ENCODE peak calls at places on chromosome 2, in five cellular contexts. X is HepG2, L is K562, O is H1, I is GM12878. G is an unnamed sample.

GRCh38 chr2:100924520-100925451 is 77.3 kb upstream of the RPL31 start:
- DNase-seq in X (no peak), L (no peak), I (peak; percentile 37), O (no peak), G (no peak)

GRCh38 chr2:33372940-33373553 is 103.4 kb upstream of the RASGRP3 start:
- DNase-seq in I (peak; percentile 19), L (peak; percentile 58), X (peak; percentile 45), O (no peak), G (peak; percentile 47)

GRCh38 chr2:210421916-210422315 is 54.6 kb downstream of the LANCL1 start:
- DNase-seq in L (no peak), I (no peak), O (no peak), X (peak; percentile 9), G (no peak)

GRCh38 chr2:67713376-67713775 is 316.2 kb downstream of the ETAA1 start:
- DNase-seq in L (no peak), I (no peak), X (no peak), O (no peak), G (no peak)

GRCh38 chr2:128289439-128289838 is 29.2 kb downstream of the HS6ST1 start:
- DNase-seq in X (no peak), L (no peak), O (peak; percentile 60), I (no peak), G (no peak)

GRCh38 chr2:17515652-17516051 is 2.6 kb downstream of the RAD51AP2 start:
- DNase-seq in X (no peak), I (peak; percentile 8), L (no peak), O (no peak), G (no peak)

GRCh38 chr2:100934504-100935371 is 67.4 kb upstream of the RPL31 start:
- DNase-seq in I (no peak), X (no peak), L (no peak), O (no peak), G (no peak)

GRCh38 chr2:7592618-7593140 is 675.5 kb downstream of the RNF144A start:
- DNase-seq in O (no peak), L (no peak), X (no peak), I (no peak), G (no peak)

GRCh38 chr2:205765147-205765546 is 82.8 kb downstream of the NRP2 start:
- DNase-seq in I (no peak), O (no peak), X (no peak), L (no peak), G (no peak)

GRCh38 chr2:105313877-105314276 is 15.7 kb downstream of the TGFBRAP1 start:
- DNase-seq in I (no peak), X (no peak), L (no peak), O (no peak), G (no peak)

GRCh38 chr2:151760139-151760650 is 25.9 kb upstream of the NEB start:
- DNase-seq in L (peak; percentile 71), O (peak; percentile 7), X (peak; percentile 79), I (no peak), G (no peak)

GRCh38 chr2:232457121-232458011 is 1.4 kb downstream of the ALPI start:
- DNase-seq in O (no peak), L (no peak), X (no peak), I (no peak), G (no peak)

GRCh38 chr2:186201371-186201770 is 284.7 kb upstream of the ZC3H15 start:
- DNase-seq in L (no peak), X (no peak), I (no peak), O (no peak), G (no peak)

GRCh38 chr2:70508711-70509462 is 44.7 kb downstream of the TGFA start:
- DNase-seq in L (no peak), I (no peak), X (no peak), O (no peak), G (no peak)

GRCh38 chr2:156192468-156192867 is 140.1 kb downstream of the NR4A2 start:
- DNase-seq in I (peak; percentile 3), L (no peak), O (no peak), X (no peak), G (no peak)

GRCh38 chr2:120013569-120014223 is 819 bp downstream of the EPB41L5 start:
- DNase-seq in L (no peak), X (no peak), O (no peak), I (no peak), G (peak; percentile 19)

GRCh38 chr2:42317945-42318344 is 43.1 kb downstream of the COX7A2L start:
- DNase-seq in I (no peak), L (no peak), O (no peak), X (no peak), G (no peak)

GRCh38 chr2:55418072-55418471 is 1.6 kb downstream of the CCDC88A start:
- DNase-seq in O (no peak), L (no peak), I (no peak), X (no peak), G (no peak)

GRCh38 chr2:24421668-24422067 is 61.3 kb upstream of the ITSN2 start:
- DNase-seq in X (peak; percentile 52), L (peak; percentile 19), I (no peak), O (no peak), G (peak; percentile 48)
- TF ChIP-seq CEBPB in X (no peak), L (no peak), I (no peak), O (no peak), G (no peak)

DNA sequence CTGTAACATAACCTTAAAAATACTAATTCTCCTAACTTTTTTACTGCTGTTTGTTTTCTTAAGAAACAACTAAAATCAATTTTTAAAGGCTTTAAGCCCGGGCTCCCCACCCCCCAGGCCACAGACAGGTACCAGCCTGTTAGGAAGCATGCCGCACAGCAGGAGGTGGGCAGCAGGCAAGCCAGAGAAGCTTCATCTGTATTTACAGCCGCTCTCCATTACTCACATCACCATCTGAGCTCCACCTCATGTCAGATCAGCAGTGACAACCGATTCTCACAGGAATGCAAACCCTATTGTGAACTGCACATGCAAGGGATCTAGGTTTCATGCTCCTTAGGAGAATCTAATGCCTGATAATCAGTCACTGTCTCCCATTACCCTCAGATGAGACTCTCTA is 517.1 kb downstream of the NRXN1 start:
- DNase-seq in X (no peak), L (no peak), O (peak; percentile 19), I (no peak), G (no peak)
- TF ChIP-seq SP1 in X (no peak), L (no peak), O (no peak), I (no peak), G (no peak)

GRCh38 chr2:233699424-233700027 is 6.8 kb downstream of the UGT1A6 start:
- DNase-seq in I (no peak), L (no peak), O (no peak), X (no peak), G (no peak)
- H3K4me3 ChIP-seq in I (no peak overlapping the region), L (no peak overlapping the region), O (no peak overlapping the region), X (no peak overlapping the region), G (no peak overlapping the region)

DNA sequence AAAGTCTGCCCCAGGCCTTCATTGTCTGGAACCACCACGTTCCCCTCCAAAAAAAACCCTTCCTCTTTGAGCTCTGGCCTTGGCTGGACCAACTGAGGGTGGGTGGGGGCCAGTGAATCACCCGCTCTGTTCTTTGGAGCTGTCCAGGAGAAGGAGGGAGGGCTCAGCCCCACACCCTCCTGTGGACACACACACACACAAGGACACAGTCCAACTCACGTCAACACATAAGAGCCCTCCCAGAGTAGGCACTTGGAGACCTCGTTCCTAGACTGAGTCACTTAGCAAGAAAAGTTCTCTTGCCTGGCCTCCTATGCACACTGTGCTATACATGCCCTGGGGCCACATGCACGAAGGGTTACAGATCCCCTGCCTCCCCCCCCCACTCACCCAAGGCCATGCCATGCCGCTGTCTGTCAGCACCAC is 1.2 kb upstream of the TNS1 start:
- DNase-seq in I (no peak), L (no peak), X (no peak), O (no peak), G (no peak)
- TF ChIP-seq CEBPB in I (no peak), L (no peak), X (no peak), O (no peak), G (no peak)

DNA sequence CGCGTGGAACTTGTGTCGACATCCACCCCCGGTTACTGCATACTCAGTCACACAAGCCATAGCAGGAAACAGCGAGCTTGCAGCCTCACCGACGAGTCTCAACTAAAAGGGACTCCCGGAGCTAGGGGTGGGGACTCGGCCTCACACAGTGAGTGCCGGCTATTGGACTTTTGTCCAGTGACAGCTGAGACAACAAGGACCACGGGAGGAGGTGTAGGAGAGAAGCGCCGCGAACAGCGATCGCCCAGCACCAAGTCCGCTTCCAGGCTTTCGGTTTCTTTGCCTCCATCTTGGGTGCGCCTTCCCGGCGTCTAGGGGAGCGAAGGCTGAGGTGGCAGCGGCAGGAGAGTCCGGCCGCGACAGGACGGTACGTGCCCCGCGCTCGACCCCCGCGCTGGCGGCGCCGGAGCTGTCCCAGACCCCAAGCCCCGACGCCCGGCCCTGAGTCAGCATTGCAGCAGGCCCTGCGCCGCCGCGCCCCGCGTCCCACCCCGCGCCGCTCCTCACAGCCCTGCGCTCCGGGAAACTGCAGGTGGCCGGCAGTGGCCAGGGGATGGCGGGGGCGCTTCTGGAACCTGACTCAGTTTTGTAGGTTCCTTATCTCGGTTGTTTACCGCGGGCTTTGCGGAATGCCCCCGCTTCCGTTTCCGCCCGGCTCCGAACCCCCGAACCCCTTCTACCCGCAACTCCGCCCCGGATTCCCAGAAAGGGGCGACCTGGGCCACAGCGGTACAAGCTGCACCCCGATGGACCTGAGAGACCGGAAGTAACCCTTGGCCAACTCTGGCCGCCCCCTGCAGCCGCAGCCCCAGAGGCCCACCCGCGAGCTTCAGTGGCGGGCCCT is at the start of gene CFLAR:
- DNase-seq in O (no peak), X (peak; percentile 94), I (no peak), L (peak; percentile 73), G (peak; percentile 34)
- TF ChIP-seq SP1 in O (no peak), X (no peak), I (peak; percentile 62), L (no peak), G (no peak)

DNA sequence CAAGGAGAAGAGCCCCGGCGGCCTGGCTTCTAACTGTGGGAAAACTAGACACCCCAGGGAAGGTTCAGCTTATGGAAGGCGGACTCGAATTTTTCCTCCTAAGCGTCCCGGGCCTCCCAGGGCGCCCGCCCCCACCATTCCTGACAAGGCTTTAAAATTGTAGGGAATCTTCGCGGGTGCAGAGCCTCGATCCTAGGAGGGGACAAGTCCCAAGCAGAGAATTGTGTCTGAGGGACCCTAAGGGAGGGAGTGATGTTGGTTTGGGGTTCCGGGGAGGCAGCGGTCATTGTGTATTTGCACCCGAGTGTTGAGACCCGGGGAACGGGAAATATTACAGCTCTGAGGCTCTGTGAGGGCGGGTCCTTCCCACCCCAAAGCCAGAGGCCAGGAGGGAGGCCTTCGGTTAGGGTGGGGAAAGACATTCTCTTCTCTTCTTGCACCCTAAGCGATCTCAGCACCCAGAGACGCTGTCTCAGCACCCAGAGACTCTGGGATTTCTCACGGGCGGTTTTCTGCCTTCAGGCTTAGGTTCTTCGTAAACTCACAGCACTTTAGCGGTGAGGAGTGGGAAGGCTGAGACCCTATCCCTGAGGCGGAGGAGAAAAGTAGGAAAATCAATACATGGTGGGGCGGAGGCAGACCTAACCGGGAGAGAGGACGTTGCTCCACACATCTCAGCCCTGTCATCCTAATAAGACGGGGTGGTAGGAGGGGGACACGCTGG is 7.6 kb downstream of the OSR1 start:
- DNase-seq in I (no peak), O (no peak), X (no peak), L (no peak), G (no peak)
- H3K4me3 ChIP-seq in I (no peak overlapping the region), O (peak overlapping the region; percentile 31), X (no peak overlapping the region), L (peak overlapping the region; percentile 7), G (no peak overlapping the region)

DNA sequence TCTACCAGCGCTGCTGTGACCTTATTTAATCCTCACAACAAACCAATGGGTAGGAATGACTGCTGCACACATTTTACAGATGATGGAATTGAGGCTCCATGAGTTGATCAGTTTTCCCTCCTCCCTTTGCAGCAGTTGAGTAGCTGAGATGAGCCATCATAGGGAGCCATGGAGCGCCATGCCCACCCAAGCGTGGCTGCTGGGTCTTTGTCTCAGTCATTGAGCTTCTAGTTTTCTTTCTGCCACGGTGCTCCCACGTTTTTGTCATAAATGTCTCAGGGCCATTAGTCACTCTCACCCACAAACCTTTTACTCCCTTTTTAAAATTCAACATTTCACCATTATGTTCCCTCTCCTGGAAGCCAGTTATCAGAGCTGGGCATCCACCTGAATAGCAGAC is 45.8 kb downstream of the TMEM17 start:
- DNase-seq in L (no peak), X (no peak), I (no peak), O (no peak), G (no peak)
- TF ChIP-seq CEBPB in L (no peak), X (no peak), I (no peak), O (no peak), G (no peak)